ENCODE peak calls at places on chromosome 3, in four cellular contexts. V is H1, N is K562, K is HepG2. U is an unnamed sample.

GRCh38 chr3:58952128-58952917 is 97.5 kb downstream of the CFAP20DC start:
- DNase-seq in V (no peak), K (no peak), N (no peak), U (no peak)

GRCh38 chr3:116423945-116424344 is 21.3 kb downstream of the LSAMP start:
- DNase-seq in K (no peak), V (no peak), N (no peak), U (no peak)

GRCh38 chr3:110234831-110235230 is 836.8 kb upstream of the NECTIN3 start:
- DNase-seq in N (no peak), K (no peak), V (no peak), U (no peak)

GRCh38 chr3:138187296-138188012 is at the start of gene ARMC8:
- DNase-seq in K (peak; percentile 77), N (no peak), V (no peak), U (no peak)

GRCh38 chr3:112925560-112925959 is 49.3 kb downstream of the CD200R1 start:
- DNase-seq in V (no peak), K (no peak), N (no peak), U (no peak)

GRCh38 chr3:140363801-140364200 is 314.1 kb upstream of the TRIM42 start:
- DNase-seq in K (no peak), N (peak; percentile 17), V (no peak), U (peak; percentile 4)

GRCh38 chr3:49803464-49804140 is 541 bp downstream of the INKA1 start:
- DNase-seq in K (no peak), N (peak; percentile 67), V (no peak), U (peak; percentile 69)

GRCh38 chr3:13115991-13116390 is 42.8 kb upstream of the IQSEC1 start:
- DNase-seq in K (no peak), V (no peak), N (no peak), U (no peak)

GRCh38 chr3:70972855-70973254 is 610.7 kb downstream of the FOXP1 start:
- DNase-seq in K (no peak), N (no peak), V (no peak), U (no peak)

GRCh38 chr3:186417791-186418190 is 55.8 kb upstream of the DGKG start:
- DNase-seq in K (no peak), N (no peak), V (no peak), U (no peak)

GRCh38 chr3:152335273-152335672 is 66.5 kb downstream of the MBNL1 start:
- DNase-seq in N (no peak), V (no peak), K (no peak), U (no peak)
- TF ChIP-seq JUN in N (no peak), V (no peak), K (no peak), U (no peak)

DNA sequence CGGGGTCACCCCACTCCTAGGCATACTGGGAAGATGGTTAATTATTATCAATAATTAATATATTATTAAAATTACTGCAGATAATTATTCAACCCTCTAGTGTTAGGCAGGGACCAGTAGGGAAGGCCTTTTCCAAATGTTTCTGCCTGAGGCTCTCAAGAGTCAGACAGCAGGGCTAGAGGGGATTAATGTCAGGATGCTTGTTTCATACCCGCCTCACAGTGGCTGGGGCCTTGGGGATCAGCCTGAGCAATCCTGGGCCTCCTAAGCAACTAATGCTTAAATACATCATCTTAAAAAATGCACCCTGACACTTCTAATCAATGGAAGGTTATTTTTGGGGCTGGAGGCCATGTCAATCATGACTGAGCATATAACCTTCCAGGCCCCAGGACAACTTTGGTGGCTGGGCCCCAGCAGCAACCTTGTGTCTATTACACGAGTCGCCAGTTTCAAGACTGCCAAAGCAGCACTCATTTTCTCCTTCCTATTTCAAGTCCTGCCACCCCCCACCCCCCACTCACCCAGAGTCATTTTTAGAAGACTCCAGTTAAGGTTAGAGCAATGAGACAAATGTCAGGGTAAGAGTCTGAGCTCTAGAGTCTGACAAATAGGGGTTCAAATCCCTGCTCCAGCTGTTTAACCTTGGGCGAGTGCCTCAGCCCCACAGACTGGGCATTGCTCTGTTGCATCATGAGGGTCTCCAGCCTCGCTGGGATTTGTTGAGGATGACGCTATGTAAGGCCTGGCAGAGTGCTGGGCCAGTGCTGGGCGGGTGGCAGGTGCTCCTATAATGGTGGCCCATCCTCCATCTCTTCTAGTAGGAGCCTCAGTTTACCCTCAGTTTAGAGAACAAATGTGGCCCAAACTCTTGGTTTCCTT is 6.1 kb downstream of the AMOTL2 start:
- DNase-seq in V (no peak), N (no peak), K (no peak), U (no peak)
- H3K36me3 ChIP-seq in V (peaks cover 31% of the 10 kb centered on the region), N (no peaks in the 10 kb centered on the region), K (peaks cover 56% of the 10 kb centered on the region), U (peaks cover 60% of the 10 kb centered on the region)

GRCh38 chr3:194161181-194162045 is 25.5 kb downstream of the HES1 start:
- DNase-seq in V (no peak), N (no peak), K (peak; percentile 62), U (no peak)
- TF ChIP-seq POLR2A in V (no peak), N (no peak), K (no peak), U (no peak)

GRCh38 chr3:40487172-40487571 is 10.2 kb downstream of the ZNF619 start:
- DNase-seq in K (no peak), V (no peak), N (no peak), U (no peak)

GRCh38 chr3:40494698-40495097 is 11.1 kb upstream of the ZNF620 start:
- DNase-seq in V (no peak), K (no peak), N (no peak), U (no peak)

DNA sequence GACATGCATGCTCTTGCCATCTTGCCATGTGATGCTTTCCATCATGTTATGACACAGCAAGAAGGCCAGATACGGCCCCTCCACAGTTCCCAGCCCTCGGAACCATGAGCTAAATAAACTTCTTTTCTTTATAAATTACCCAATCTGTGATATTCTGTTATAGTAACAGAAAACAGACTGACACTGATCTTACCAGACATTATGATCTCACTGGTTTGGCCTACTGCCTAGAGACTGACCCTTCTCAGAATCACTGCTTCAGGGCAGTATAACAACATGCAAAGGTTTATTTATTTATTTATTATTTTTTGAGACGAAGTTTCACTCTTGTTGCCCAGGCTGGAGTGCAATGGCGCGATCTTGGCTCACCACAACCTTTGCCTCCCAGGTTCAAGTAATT is 14.0 kb downstream of the ZNF619 start:
- DNase-seq in N (no peak), V (no peak), K (no peak), U (no peak)
- TF ChIP-seq JUN in N (no peak), V (no peak), K (no peak), U (no peak)

DNA sequence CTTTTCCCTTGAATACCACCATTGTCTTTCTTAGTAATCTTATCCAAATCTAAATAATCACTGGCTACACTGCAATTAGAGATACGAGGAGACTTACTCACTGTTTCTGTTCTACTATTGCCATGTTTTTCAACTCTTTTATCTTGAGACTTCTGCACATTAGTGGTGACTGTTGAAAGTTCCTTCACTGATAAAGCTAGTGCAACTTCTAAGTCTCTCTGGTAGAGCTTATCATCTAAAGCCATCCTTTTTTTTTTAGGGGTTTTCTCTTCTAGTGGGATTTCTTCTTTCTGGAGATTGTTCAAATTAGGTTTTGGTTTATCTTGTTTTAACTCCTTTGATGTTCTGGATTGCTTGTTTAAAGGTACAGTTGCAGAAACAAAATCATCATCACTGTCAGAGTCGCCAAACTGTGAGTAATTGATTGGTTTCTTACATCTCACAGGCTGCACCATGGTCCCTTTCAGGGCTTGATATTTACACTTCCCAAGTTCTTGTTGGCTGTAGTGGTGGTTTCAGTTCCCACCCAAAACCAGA is 37.7 kb downstream of the NCK1 start:
- DNase-seq in V (no peak), K (no peak), N (peak; percentile 20), U (peak; percentile 42)
- H3K36me3 ChIP-seq in V (no peaks in the 10 kb centered on the region), K (no peaks in the 10 kb centered on the region), N (no peaks in the 10 kb centered on the region), U (no peaks in the 10 kb centered on the region)

DNA sequence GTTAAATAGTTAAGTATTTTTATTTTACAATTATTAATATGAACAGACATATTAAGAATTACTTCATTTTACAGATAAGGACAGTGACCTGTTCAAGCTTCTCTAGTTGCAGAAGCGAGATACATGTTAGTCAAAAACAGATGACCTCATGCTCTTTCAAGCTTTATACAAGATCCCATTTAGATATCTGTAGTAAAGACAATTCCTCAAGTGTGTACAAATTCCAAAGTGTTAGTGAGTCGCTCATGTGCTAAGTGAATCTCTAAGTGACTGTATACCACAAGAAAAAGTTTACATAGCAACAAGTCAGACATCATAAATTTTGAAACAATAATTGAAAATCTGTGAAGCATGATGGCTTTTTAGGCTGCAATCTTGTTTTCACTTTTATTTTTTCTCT is 293.8 kb downstream of the ROBO1 start:
- DNase-seq in N (no peak), V (no peak), K (no peak), U (no peak)
- TF ChIP-seq POLR2A in N (no peak), V (no peak), K (no peak), U (no peak)

GRCh38 chr3:177565981-177566380 is 368.7 kb upstream of the TBL1XR1 start:
- DNase-seq in V (no peak), N (no peak), K (no peak), U (no peak)

GRCh38 chr3:177569823-177570657 is 372.8 kb upstream of the TBL1XR1 start:
- DNase-seq in N (no peak), K (no peak), V (no peak), U (no peak)

GRCh38 chr3:177571271-177571972 is 374.1 kb upstream of the TBL1XR1 start:
- DNase-seq in V (no peak), K (no peak), N (no peak), U (no peak)

GRCh38 chr3:177567833-177568232 is 370.6 kb upstream of the TBL1XR1 start:
- DNase-seq in V (no peak), N (no peak), K (no peak), U (no peak)

GRCh38 chr3:177569193-177569592 is 371.9 kb upstream of the TBL1XR1 start:
- DNase-seq in K (no peak), N (no peak), V (no peak), U (no peak)
- TF ChIP-seq JUN in K (no peak), N (no peak), V (no peak), U (no peak)

GRCh38 chr3:143016321-143016972 is 15.1 kb downstream of the U2SURP start:
- DNase-seq in V (no peak), K (no peak), N (no peak), U (peak; percentile 48)
- H3K36me3 ChIP-seq in V (peaks cover 14% of the 10 kb centered on the region), K (peaks cover 8% of the 10 kb centered on the region), N (peaks cover 99% of the 10 kb centered on the region), U (peaks cover 4% of the 10 kb centered on the region)

GRCh38 chr3:15427981-15428380 is 583 bp downstream of the EAF1 start:
- DNase-seq in K (peak; percentile 35), V (no peak), N (peak; percentile 51), U (no peak)

GRCh38 chr3:15428539-15428938 is 1.1 kb downstream of the EAF1 start:
- DNase-seq in V (no peak), K (no peak), N (peak; percentile 26), U (peak; percentile 21)

GRCh38 chr3:15426579-15427118 is 695 bp downstream of the METTL6 start:
- DNase-seq in N (no peak), V (no peak), K (no peak), U (no peak)

GRCh38 chr3:15429080-15429479 is 1.7 kb downstream of the EAF1 start:
- DNase-seq in V (no peak), N (no peak), K (no peak), U (no peak)

DNA sequence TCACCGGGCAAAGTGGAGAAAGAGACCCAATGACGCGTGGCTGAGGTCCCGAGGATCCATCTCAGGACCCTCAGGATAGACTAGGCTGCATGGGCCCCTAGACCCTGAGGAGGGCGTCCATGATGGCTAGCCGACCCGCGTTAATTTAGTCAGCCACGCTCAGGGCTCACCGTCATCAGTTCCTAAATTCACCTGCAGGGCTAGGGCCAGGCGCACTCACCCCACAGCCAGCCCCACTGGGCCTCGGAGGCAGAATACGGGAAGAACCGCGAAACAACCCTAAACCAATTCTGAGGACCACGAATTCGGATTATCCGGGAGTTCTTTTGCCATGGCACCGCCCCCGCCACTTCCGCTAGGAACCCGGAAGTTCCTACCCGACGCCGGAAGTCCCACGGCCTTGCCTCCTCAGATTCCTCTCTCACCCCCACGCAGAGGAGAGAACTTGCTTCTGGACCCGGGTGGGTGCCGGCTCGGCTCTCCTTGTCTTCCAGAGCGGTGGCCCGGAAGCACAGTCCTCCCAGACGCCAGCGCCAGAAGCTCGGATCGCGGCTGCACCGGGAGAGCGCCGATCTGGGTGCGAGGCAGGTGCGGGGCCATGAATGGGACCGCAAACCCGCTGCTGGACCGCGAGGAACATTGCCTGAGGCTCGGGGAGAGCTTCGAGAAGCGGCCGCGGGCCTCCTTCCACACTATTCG is at the start of the genes EAF1 and METTL6:
- DNase-seq in N (peak; percentile 94), V (no peak), K (peak; percentile 71), U (peak; percentile 72)
- TF ChIP-seq POLR2A in N (peak; percentile 89), V (peak; percentile 69), K (peak; percentile 74), U (peak; percentile 66)

U was measured in endothelial cell of umbilical vein.